ENCODE peak calls at places on chromosomes 11 and 22, in four cellular contexts. V is fibroblast of lung, M is right lobe of liver, U is RWPE1. X is an unnamed sample.

GRCh38 chr11:98566978-98567377 is 453.8 kb upstream of the CNTN5 start:
- DNase-seq in U (no peak), V (no peak), M (no peak), X (no peak)

GRCh38 chr11:18324381-18324780 is 2.0 kb downstream of the GTF2H1 start:
- DNase-seq in U (no peak), V (no peak), M (no peak), X (no peak)

GRCh38 chr11:90318651-90319050 is 95.8 kb upstream of the CHORDC1 start:
- DNase-seq in V (no peak), U (no peak), M (no peak), X (no peak)

GRCh38 chr11:68892576-68892975 is 11.1 kb downstream of the MRPL21 start:
- DNase-seq in U (no peak), V (no peak), M (no peak), X (no peak)

GRCh38 chr11:2901196-2901796 is 15.7 kb upstream of the CDKN1C start:
- DNase-seq in M (no peak), U (no peak), V (no peak), X (no peak)

GRCh38 chr11:35598254-35599125 is 19.8 kb upstream of the FJX1 start:
- DNase-seq in M (no peak), U (no peak), V (no peak), X (peak; percentile 48)

GRCh38 chr22:32714458-32715250 is 86.9 kb upstream of the TIMP3 start:
- DNase-seq in V (no peak), U (no peak), M (no peak), X (no peak)

GRCh38 chr22:27462190-27462589 is 339.4 kb downstream of the MN1 start:
- DNase-seq in U (no peak), V (no peak), M (no peak), X (peak; percentile 33)

GRCh38 chr11:82494988-82495432 is 238.7 kb downstream of the FAM181B start:
- DNase-seq in U (no peak), M (no peak), V (no peak), X (no peak)

GRCh38 chr11:115642660-115643059 is 138.4 kb upstream of the CADM1 start:
- DNase-seq in M (no peak), U (no peak), V (no peak), X (no peak)

GRCh38 chr11:105910095-105910715 is 111.8 kb downstream of the MSANTD4 start:
- DNase-seq in U (peak; percentile 44), M (no peak), V (peak; percentile 71), X (no peak)

GRCh38 chr11:117915219-117915618 is 14.0 kb downstream of the TMPRSS13 start:
- DNase-seq in M (peak; percentile 36), U (no peak), V (no peak), X (no peak)

GRCh38 chr11:83401506-83402225 is 115.5 kb upstream of the CCDC90B start:
- DNase-seq in V (no peak), M (no peak), U (no peak), X (no peak)

GRCh38 chr11:117480221-117480620 is 152.6 kb downstream of the CEP164 start:
- DNase-seq in U (no peak), M (no peak), V (no peak), X (no peak)

GRCh38 chr11:28099715-28100114 is 8.2 kb downstream of the KIF18A start:
- DNase-seq in U (no peak), M (no peak), V (no peak), X (no peak)

GRCh38 chr22:39220897-39221850 is 23.6 kb downstream of the PDGFB start:
- DNase-seq in U (peak; percentile 35), M (no peak), V (peak; percentile 73), X (no peak)

GRCh38 chr11:45807792-45808238 is 2.9 kb downstream of the SLC35C1 start:
- DNase-seq in M (peak; percentile 37), V (no peak), U (no peak), X (no peak)

GRCh38 chr11:4459470-4459869 is 10.4 kb downstream of the OR52K2 start:
- DNase-seq in M (no peak), U (no peak), V (no peak), X (peak; percentile 44)

GRCh38 chr11:128904872-128905344 is 13.8 kb downstream of the KCNJ5 start:
- DNase-seq in M (no peak), U (peak; percentile 39), V (peak; percentile 55), X (peak; percentile 35)

GRCh38 chr22:44947029-44947428 is 62.8 kb downstream of the PHF21B start:
- DNase-seq in M (no peak), U (no peak), V (no peak), X (no peak)

GRCh38 chr11:130409618-130410388 is 18.6 kb downstream of the ADAMTS8 start:
- DNase-seq in U (no peak), V (no peak), M (no peak), X (no peak)

GRCh38 chr11:45905095-45905494 is 2.0 kb downstream of the FREY1 start:
- DNase-seq in M (no peak), U (no peak), V (no peak), X (no peak)

GRCh38 chr11:92552942-92553341 is 328.3 kb downstream of the FAT3 start:
- DNase-seq in U (no peak), M (no peak), V (peak; percentile 31), X (no peak)

GRCh38 chr22:44211946-44212930 is 31.5 kb downstream of the PARVG start:
- DNase-seq in V (peak; percentile 33), M (no peak), U (no peak), X (no peak)

GRCh38 chr11:70432065-70432464 is 33.7 kb downstream of the CTTN start:
- DNase-seq in U (no peak), V (no peak), M (no peak), X (no peak)

GRCh38 chr11:10076458-10077141 is 217.4 kb downstream of the SBF2 start:
- DNase-seq in M (peak; percentile 66), V (peak; percentile 73), U (peak; percentile 5), X (peak; percentile 30)

GRCh38 chr11:73334244-73335203 is 26.4 kb downstream of the ARHGEF17 start:
- DNase-seq in V (peak; percentile 89), M (peak; percentile 70), U (peak; percentile 77), X (peak; percentile 63)

GRCh38 chr11:111426615-111427014 is 47.5 kb upstream of the POU2AF1 start:
- DNase-seq in U (peak; percentile 68), V (no peak), M (no peak), X (no peak)

GRCh38 chr11:119189393-119189792 is 4.1 kb downstream of the NHERF4 start:
- DNase-seq in M (no peak), U (no peak), V (no peak), X (no peak)

GRCh38 chr11:58394195-58394594 is 12.5 kb downstream of the OR5B3 start:
- DNase-seq in M (no peak), U (peak; percentile 63), V (peak; percentile 41), X (peak; percentile 5)

GRCh38 chr11:7688238-7688826 is 15.0 kb upstream of the CYB5R2 start:
- DNase-seq in U (peak; percentile 37), V (peak; percentile 52), M (no peak), X (peak; percentile 22)

GRCh38 chr11:8036986-8037385 is 44.0 kb upstream of the TUB start:
- DNase-seq in V (no peak), U (no peak), M (no peak), X (no peak)

GRCh38 chr11:107018902-107019493 is 722 bp upstream of the GUCY1A2 start:
- DNase-seq in V (peak; percentile 75), U (peak; percentile 68), M (peak; percentile 45), X (peak; percentile 48)

GRCh38 chr11:43555811-43556210 is 124.7 kb upstream of the HSD17B12 start:
- DNase-seq in V (peak; percentile 58), M (peak; percentile 73), U (no peak), X (no peak)

GRCh38 chr11:48001438-48002021 is 21.2 kb downstream of the PTPRJ start:
- DNase-seq in U (no peak), M (peak; percentile 78), V (peak; percentile 87), X (no peak)

GRCh38 chr11:66986178-66986545 is 11.1 kb downstream of the C11orf86 start:
- DNase-seq in M (peak; percentile 80), U (peak; percentile 61), V (no peak), X (no peak)

GRCh38 chr11:85643255-85643654 is 4.5 kb upstream of the TMEM126A start:
- DNase-seq in V (no peak), M (no peak), U (no peak), X (no peak)

GRCh38 chr11:73288873-73289707 is 17.0 kb downstream of the P2RY6 start:
- DNase-seq in M (peak; percentile 72), V (peak; percentile 64), U (peak; percentile 85), X (peak; percentile 77)

GRCh38 chr11:130181295-130182272 is 22.0 kb downstream of the ST14 start:
- DNase-seq in M (peak; percentile 87), V (peak; percentile 74), U (peak; percentile 82), X (no peak)

GRCh38 chr22:25898707-25899365 is 156.8 kb downstream of the MYO18B start:
- DNase-seq in V (no peak), U (no peak), M (no peak), X (no peak)
- TF ChIP-seq CTCF in V (no peak), U (no peak), M (no peak), X (no peak)

DNA sequence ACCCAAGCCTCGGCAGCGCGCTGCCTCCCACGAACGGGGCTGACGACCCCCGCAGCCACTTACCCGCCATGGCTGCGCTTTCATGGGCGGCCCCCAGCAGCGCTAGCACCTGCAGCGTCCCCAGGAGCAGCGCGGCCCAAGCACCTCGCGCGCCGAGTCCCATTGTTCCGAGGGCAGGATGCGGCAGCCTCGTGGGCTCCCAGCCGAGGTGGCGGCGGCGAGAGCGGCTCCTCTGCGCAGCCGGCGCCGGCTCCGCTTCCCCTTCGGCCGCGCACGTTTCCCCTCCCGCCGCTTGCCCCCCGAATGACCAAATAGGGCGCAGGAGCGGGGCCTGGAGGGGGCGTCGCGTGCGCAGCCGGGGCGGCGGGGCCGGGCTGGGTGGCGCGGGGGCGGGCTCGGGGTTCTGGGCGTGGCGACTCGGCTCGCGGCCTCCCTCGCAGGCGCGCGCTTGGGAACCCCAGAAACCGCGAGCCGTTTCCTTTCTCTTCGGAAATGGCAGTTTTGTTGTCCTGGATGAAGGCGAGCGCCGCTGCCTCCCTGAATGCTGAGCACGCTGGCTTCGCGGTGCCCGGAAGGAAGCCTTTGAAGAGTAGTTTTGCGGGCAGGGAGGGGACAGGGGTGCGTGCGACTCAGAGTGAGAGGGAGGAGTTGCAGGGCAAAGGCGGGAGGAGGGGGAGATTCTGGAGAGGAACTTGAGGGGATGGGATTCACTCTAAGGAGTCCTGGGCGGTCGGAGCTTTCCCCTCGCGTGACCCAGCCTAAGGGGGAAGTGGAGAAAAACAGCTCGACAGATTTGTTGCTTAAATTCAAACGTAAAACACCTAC is at the start of gene TMEM123:
- DNase-seq in M (peak; percentile 91), V (peak; percentile 62), U (peak; percentile 66), X (peak; percentile 80)
- TF ChIP-seq CTCF in M (peak; percentile 15), V (no peak), U (no peak), X (no peak)

GRCh38 chr22:22709719-22710445 is 65.5 kb downstream of the GGTLC2 start:
- DNase-seq in V (no peak), M (peak; percentile 69), U (no peak), X (no peak)
- TF ChIP-seq CTCF in V (peak; percentile 38), M (peak; percentile 59), U (no peak), X (peak; percentile 36)

GRCh38 chr11:104164028-104164520 is at the start of gene PDGFD:
- DNase-seq in U (peak; percentile 16), M (peak; percentile 46), V (peak; percentile 62), X (peak; percentile 79)
- TF ChIP-seq CTCF in U (peak; percentile 8), M (peak; percentile 18), V (peak; percentile 43), X (peak; percentile 23)

GRCh38 chr22:37239336-37240239 is 4.5 kb downstream of the RAC2 start:
- DNase-seq in V (no peak), U (no peak), M (peak; percentile 36), X (no peak)
- TF ChIP-seq CTCF in V (no peak), U (no peak), M (no peak), X (no peak)

GRCh38 chr11:65378208-65378927 is 4.1 kb downstream of the SLC25A45 start:
- DNase-seq in M (peak; percentile 46), U (no peak), V (no peak), X (no peak)
- TF ChIP-seq CTCF in M (no peak), U (no peak), V (no peak), X (no peak)